ENCODE peak calls at places on chromosomes 3 and 15, in four cellular contexts. Q is SJSA1, P is fibroblast of lung, R is neural progenitor cell. I is an unnamed sample. For H3K4me1, the result is how much of the 10 kb centered on the place peaks cover.

GRCh38 chr3:15291589-15292541 is 40.5 kb downstream of the SH3BP5 start:
- DNase-seq in R (no peak), P (peak), Q (no peak), I (no peak)

GRCh38 chr3:151305081-151305777 is 11.4 kb downstream of the GPR87 start:
- DNase-seq in R (peak), P (peak), Q (peak), I (no peak)

GRCh38 chr15:53473435-53473834 is 286.0 kb downstream of the WDR72 start:
- DNase-seq in R (no peak), Q (no peak), P (no peak), I (no peak)

GRCh38 chr3:127857270-127857801 is 35.0 kb upstream of the MGLL start:
- DNase-seq in R (no peak), Q (no peak), P (peak), I (no peak)

GRCh38 chr3:31815631-31816440 is 165.2 kb downstream of the OSBPL10 start:
- DNase-seq in R (no peak), Q (no peak), P (no peak), I (no peak)

GRCh38 chr3:97882975-97883598 is 61.3 kb downstream of the CRYBG3 start:
- DNase-seq in Q (no peak), R (no peak), P (peak), I (no peak)

GRCh38 chr3:150691414-150692040 is 12.2 kb downstream of the ERICH6 start:
- DNase-seq in R (peak), P (no peak), Q (no peak), I (no peak)

GRCh38 chr15:98286831-98287230 is 326.3 kb downstream of the ARRDC4 start:
- DNase-seq in R (no peak), P (no peak), Q (no peak), I (no peak)

GRCh38 chr3:94349310-94349848 is 286.5 kb downstream of the NSUN3 start:
- DNase-seq in Q (no peak), P (no peak), R (peak), I (no peak)

GRCh38 chr3:10602769-10603768 is 97.7 kb upstream of the ATP2B2 start:
- DNase-seq in R (no peak), Q (no peak), P (no peak), I (no peak)

GRCh38 chr3:127049390-127049789 is 66.5 kb downstream of the PLXNA1 start:
- DNase-seq in P (no peak), R (no peak), Q (no peak), I (no peak)

GRCh38 chr3:170840291-170840859 is 29.6 kb downstream of the RPL22L1 start:
- DNase-seq in R (no peak), Q (no peak), P (peak), I (no peak)

GRCh38 chr3:170830580-170830979 is 39.4 kb downstream of the RPL22L1 start:
- DNase-seq in Q (no peak), R (no peak), P (no peak), I (no peak)

GRCh38 chr3:170839518-170840100 is 30.4 kb downstream of the RPL22L1 start:
- DNase-seq in Q (no peak), P (peak), R (no peak), I (no peak)

GRCh38 chr3:170835346-170835745 is 34.6 kb downstream of the RPL22L1 start:
- DNase-seq in Q (no peak), R (peak), P (no peak), I (peak)

GRCh38 chr3:170836491-170836890 is 33.5 kb downstream of the RPL22L1 start:
- DNase-seq in Q (no peak), P (no peak), R (no peak), I (no peak)
- H3K4me1 ChIP-seq in Q (under half), P (under half), R (under half), I (under half)

DNA sequence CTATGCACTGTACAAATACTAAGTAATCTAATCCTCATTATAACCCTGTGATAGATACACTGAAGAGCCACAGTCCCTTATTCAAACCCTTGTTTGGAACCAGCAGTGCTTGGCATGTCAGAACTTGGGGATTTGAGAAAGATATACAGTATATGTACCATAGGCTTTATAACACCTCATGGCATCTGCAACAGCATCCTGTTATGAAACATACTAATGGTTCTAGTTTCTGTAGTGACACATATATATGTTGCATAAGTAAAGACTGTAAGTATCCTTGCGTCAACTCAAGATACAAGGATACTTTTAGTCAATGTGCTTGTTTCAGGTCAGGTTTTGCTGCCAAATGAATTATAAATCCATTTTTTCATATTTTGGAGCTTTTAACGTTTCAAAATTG is 58.5 kb downstream of the CCNL1 start:
- DNase-seq in R (no peak), Q (no peak), P (no peak), I (no peak)
- H3K4me1 ChIP-seq in R (under half), Q (under half), P (under half), I (under half)

GRCh38 chr15:68812069-68812468 is 8.6 kb downstream of the ANP32A start:
- DNase-seq in P (no peak), Q (peak), R (no peak), I (no peak)
- H3K4me1 ChIP-seq in P (under half), Q (under half), R (half or more), I (under half)

DNA sequence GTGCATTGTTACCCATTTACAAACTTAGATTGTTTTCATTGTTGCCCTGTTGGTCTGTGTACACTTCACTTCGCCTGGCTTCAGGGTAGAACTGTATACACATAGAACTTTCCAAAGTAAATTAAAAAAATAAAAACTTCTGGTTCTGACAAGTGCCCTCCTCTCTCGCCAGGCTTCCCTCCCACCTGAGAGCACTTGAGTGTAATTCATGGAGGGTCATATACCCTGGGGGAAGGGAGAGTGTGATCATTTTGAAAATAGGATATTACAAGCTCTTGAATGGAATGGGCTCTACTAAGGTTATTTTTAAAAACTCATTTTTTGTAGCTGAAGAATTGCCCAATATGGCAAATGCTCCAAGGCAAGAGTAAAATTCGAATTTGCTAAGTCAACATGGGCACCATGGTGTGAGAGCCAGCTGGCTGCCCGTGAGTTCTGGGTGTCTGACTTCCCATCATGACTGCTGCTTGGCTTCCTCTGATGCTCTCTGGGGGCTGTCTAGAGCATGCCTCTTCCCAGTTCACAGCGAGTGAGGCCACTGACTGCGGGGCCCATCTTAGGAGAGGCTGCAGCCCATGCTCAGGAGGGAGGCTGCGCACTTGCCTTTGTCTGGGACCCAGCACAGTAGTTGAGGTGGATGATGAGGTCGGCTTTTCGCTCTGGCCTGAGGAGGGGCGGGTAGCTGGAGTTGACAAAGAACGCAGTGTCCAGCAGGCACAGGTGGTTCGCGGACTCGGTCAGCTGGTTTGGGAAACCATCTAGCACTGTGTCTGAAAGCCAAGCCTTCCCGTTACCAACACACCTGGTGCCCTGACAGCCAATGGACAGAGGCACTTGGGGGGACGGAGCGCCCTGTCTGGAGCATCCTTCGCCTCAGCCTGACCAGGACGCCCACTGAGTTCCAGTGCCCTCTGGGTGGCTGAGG is 13.1 kb upstream of the EHD4 start:
- DNase-seq in P (no peak), Q (no peak), R (no peak), I (no peak)
- H3K4me1 ChIP-seq in P (under half), Q (under half), R (under half), I (under half)

DNA sequence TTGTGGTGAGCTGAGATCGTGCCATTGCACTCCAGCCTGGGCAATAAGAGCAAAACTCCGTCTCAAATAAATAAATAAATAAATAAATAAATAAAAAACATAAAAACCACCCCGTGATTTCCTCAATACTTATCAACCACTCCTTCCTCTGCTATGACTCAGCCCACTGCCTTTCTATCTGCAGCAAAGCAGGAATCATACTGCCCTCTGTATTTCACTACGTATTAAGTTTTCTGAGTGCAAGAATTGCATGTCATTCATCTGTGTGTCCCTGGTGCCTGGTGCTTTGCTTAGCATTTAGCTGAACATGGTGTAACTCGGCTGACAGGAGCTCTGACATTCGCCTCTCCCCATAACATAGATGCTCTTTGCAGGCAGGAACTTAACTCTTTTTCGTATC is 7.1 kb downstream of the LSG1 start:
- DNase-seq in P (no peak), R (no peak), Q (no peak), I (no peak)
- H3K4me1 ChIP-seq in P (under half), R (under half), Q (under half), I (under half)

DNA sequence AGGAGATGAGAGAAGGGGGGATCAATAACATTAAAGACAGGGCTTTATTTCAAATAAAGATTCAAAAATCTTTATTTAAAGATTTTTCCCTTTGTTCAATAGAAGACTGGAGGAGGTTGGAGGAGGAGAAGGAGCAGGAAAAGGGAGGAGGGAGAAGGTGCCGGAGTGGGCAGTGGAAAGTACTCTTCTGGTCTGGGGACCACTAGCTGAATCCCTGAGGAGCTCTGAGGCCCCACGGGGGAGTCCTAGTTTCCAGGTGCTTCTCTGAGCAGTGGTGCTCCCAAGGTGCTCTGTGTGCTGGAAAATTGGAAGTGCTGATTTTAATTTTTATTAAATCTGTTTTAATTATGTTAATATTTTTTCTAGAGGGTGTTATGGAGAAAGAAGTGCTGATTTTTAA is 19.3 kb upstream of the SEMA4B start:
- DNase-seq in Q (no peak), P (no peak), R (no peak), I (no peak)
- H3K4me1 ChIP-seq in Q (under half), P (under half), R (under half), I (under half)

GRCh38 chr15:41936649-41937567 is 35.4 kb downstream of the EHD4 start:
- DNase-seq in Q (no peak), P (no peak), R (no peak), I (no peak)
- H3K4me1 ChIP-seq in Q (half or more), P (under half), R (half or more), I (under half)

GRCh38 chr15:74780983-74781672 is 752 bp upstream of the CSK start:
- DNase-seq in Q (no peak), R (no peak), P (peak), I (no peak)

GRCh38 chr15:74779162-74779648 is 2.7 kb upstream of the CSK start:
- DNase-seq in P (no peak), Q (no peak), R (no peak), I (no peak)

GRCh38 chr15:74781673-74782595 is at the start of gene CSK:
- DNase-seq in Q (peak), R (peak), P (peak), I (peak)

GRCh38 chr15:74778599-74778970 is 3.3 kb upstream of the CSK start:
- DNase-seq in Q (no peak), R (no peak), P (no peak), I (no peak)

GRCh38 chr15:74780523-74780982 is 1.3 kb upstream of the CSK start:
- DNase-seq in Q (no peak), P (no peak), R (no peak), I (no peak)
- H3K4me1 ChIP-seq in Q (under half), P (under half), R (under half), I (under half)

GRCh38 chr15:41794081-41794480 is 19.8 kb downstream of the MAPKBP1 start:
- DNase-seq in P (no peak), Q (no peak), R (no peak), I (no peak)

GRCh38 chr15:41790756-41791546 is 16.7 kb downstream of the MAPKBP1 start:
- DNase-seq in Q (peak), P (peak), R (no peak), I (no peak)

GRCh38 chr15:41791547-41791937 is 17.3 kb downstream of the MAPKBP1 start:
- DNase-seq in R (no peak), Q (no peak), P (no peak), I (no peak)

GRCh38 chr15:41790169-41790568 is 15.9 kb downstream of the MAPKBP1 start:
- DNase-seq in R (no peak), P (no peak), Q (no peak), I (no peak)

GRCh38 chr15:41791970-41792637 is 17.8 kb downstream of the MAPKBP1 start:
- DNase-seq in R (no peak), P (no peak), Q (no peak), I (no peak)
- H3K4me1 ChIP-seq in R (under half), P (under half), Q (half or more), I (under half)

DNA sequence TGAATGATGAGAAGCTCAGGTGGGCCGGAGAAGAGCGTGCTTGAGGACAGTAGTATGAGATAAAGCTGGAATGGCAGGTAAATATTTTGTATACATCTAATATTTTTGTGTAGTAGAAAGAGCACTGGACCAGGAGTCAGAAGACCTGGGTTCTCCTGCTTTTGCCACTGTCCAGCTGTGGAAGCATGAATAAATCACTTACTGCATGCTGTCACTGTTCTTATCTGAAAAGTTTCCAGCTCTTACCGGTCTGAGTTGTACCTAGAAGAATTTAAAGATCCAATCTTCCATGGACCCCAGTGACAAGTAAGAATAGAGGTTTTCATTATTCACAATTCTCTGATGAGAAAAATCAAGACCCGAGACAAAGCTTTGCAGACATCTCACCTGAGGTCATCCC is 5.9 kb downstream of the XPC start:
- DNase-seq in Q (no peak), R (no peak), P (no peak), I (no peak)
- H3K4me1 ChIP-seq in Q (under half), R (under half), P (under half), I (under half)